ENCODE peak calls at places on chromosome 14, in four cellular contexts. W is ovary, A is heart left ventricle, U is Peyer's patch. I is an unnamed sample.

GRCh38 chr14:45787167-45787566 is 534.2 kb upstream of the MIS18BP1 start:
- DNase-seq in W (no peak), A (no peak), U (no peak), I (no peak)

GRCh38 chr14:95064734-95065133 is 92.6 kb downstream of the DICER1 start:
- DNase-seq in W (no peak), A (no peak), U (no peak), I (peak)

GRCh38 chr14:67944605-67945004 is 125.0 kb downstream of the RAD51B start:
- DNase-seq in W (no peak), A (no peak), U (no peak), I (no peak)

GRCh38 chr14:66920196-66920595 is 269.0 kb upstream of the GARIN2 start:
- DNase-seq in W (no peak), A (no peak), U (no peak), I (no peak)

GRCh38 chr14:95328876-95329503 is 9.3 kb upstream of the CLMN start:
- DNase-seq in W (no peak), A (no peak), U (no peak), I (peak)

GRCh38 chr14:103522028-103522581 is 525 bp downstream of the CKB start:
- DNase-seq in W (peak), A (peak), U (no peak), I (peak)

GRCh38 chr14:35355981-35356839 is 48.3 kb downstream of the NFKBIA start:
- DNase-seq in W (no peak), A (no peak), U (peak), I (no peak)

GRCh38 chr14:31419179-31420012 is 954 bp downstream of the HEATR5A start:
- DNase-seq in W (no peak), A (no peak), U (no peak), I (no peak)

GRCh38 chr14:40398981-40399380 is 966.7 kb upstream of the FBXO33 start:
- DNase-seq in W (no peak), A (no peak), U (no peak), I (no peak)

GRCh38 chr14:84323963-84324362 is 1206.0 kb upstream of the FLRT2 start:
- DNase-seq in W (no peak), A (no peak), U (no peak), I (no peak)

GRCh38 chr14:92964124-92965109 is 41.5 kb downstream of the CHGA start:
- DNase-seq in W (no peak), A (no peak), U (no peak), I (no peak)

GRCh38 chr14:61537567-61538463 is 157.5 kb upstream of the HIF1A start:
- DNase-seq in W (no peak), A (no peak), U (peak), I (no peak)

GRCh38 chr14:58072288-58073071 is 79.5 kb downstream of the ARMH4 start:
- DNase-seq in W (peak), A (peak), U (peak), I (no peak)

GRCh38 chr14:47485421-47485820 is 190.0 kb downstream of the MDGA2 start:
- DNase-seq in W (no peak), A (no peak), U (no peak), I (no peak)

GRCh38 chr14:57854571-57854970 is 11.3 kb downstream of the SLC35F4 start:
- DNase-seq in W (no peak), A (no peak), U (no peak), I (no peak)

GRCh38 chr14:24871302-24871701 is 178.6 kb downstream of the STXBP6 start:
- DNase-seq in W (no peak), A (no peak), U (peak), I (no peak)

GRCh38 chr14:20400589-20400964 is 12.7 kb downstream of the TEP1 start:
- DNase-seq in W (no peak), A (no peak), U (no peak), I (no peak)

GRCh38 chr14:20345366-20345765 is 1.9 kb downstream of the PARP2 start:
- DNase-seq in W (no peak), A (no peak), U (no peak), I (no peak)

GRCh38 chr14:100838493-100839440 is 12.8 kb downstream of the MEG3 start:
- DNase-seq in W (no peak), A (no peak), U (no peak), I (no peak)

GRCh38 chr14:104465482-104466390 is 113.8 kb upstream of the C14orf180 start:
- DNase-seq in W (no peak), A (no peak), U (no peak), I (no peak)

GRCh38 chr14:31030406-31030805 is 4.2 kb upstream of the STRN3 start:
- DNase-seq in W (no peak), A (no peak), U (no peak), I (no peak)

GRCh38 chr14:36647827-36648753 is 13.6 kb upstream of the PAX9 start:
- DNase-seq in W (no peak), A (no peak), U (no peak), I (no peak)

GRCh38 chr14:82441270-82441669 is 907.6 kb upstream of the SEL1L start:
- DNase-seq in W (no peak), A (no peak), U (no peak), I (no peak)

GRCh38 chr14:26394114-26394855 is 203.5 kb downstream of the NOVA1 start:
- DNase-seq in W (no peak), A (no peak), U (no peak), I (no peak)

GRCh38 chr14:63996575-63997220 is 143.9 kb downstream of the SYNE2 start:
- DNase-seq in W (no peak), A (no peak), U (no peak), I (no peak)

GRCh38 chr14:22761734-22762133 is 4.8 kb upstream of the OXA1L start:
- DNase-seq in W (no peak), A (no peak), U (no peak), I (no peak)

DNA sequence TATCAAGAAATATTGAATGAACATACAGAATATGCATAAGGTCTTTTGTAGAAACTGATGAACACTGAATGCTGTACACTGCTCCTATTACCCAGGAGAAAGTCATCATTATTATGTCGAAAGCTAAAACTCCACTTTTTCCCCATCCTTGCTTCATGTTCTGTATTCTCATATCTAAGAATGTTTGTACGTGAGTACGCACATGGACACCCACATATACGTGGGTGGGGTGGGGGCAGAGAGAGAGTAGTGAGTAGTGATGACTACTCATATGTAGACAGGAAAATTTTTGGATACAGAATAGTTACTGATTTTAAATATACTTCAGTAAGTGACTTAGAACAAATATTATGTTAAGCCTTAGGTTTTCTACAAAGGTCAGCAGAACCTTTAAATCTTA is 75.1 kb downstream of the FERMT2 start:
- DNase-seq in W (no peak), A (no peak), U (no peak), I (no peak)
- H3K4me3 ChIP-seq in W (no peak), A (no peak), U (no peak), I (no peak)

GRCh38 chr14:73949752-73950734 is at the start of the genes COQ6 and FAM161B:
- DNase-seq in W (peak), A (peak), U (peak), I (peak)
- TF ChIP-seq CTCF in W (peak), A (no peak), U (no peak), I (no peak)

GRCh38 chr14:33855672-33856071 is 95.2 kb downstream of the EGLN3 start:
- DNase-seq in W (no peak), A (no peak), U (no peak), I (no peak)
- H3K27ac ChIP-seq in W (no peak), A (no peak), U (no peak), I (no peak)

DNA sequence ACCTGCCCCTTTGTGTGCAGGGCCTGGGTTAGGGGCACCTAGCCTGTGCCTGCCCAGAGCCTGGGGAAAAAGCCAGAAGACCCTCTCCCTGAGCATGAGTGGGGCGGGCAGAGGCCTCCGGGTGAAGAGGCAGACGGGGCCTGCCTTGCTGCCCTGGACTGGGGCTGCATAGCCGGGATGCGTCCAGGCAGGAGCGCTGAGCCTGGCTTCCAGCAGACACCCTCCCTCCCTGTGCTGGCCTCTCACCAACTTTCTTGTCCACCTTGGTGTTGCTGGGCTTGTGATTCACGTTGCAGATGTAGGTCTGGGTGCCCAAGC is 216.1 kb downstream of the TMEM121 start:
- DNase-seq in W (no peak), A (no peak), U (no peak), I (peak)
- H3K4me3 ChIP-seq in W (no peak), A (no peak), U (no peak), I (no peak)

DNA sequence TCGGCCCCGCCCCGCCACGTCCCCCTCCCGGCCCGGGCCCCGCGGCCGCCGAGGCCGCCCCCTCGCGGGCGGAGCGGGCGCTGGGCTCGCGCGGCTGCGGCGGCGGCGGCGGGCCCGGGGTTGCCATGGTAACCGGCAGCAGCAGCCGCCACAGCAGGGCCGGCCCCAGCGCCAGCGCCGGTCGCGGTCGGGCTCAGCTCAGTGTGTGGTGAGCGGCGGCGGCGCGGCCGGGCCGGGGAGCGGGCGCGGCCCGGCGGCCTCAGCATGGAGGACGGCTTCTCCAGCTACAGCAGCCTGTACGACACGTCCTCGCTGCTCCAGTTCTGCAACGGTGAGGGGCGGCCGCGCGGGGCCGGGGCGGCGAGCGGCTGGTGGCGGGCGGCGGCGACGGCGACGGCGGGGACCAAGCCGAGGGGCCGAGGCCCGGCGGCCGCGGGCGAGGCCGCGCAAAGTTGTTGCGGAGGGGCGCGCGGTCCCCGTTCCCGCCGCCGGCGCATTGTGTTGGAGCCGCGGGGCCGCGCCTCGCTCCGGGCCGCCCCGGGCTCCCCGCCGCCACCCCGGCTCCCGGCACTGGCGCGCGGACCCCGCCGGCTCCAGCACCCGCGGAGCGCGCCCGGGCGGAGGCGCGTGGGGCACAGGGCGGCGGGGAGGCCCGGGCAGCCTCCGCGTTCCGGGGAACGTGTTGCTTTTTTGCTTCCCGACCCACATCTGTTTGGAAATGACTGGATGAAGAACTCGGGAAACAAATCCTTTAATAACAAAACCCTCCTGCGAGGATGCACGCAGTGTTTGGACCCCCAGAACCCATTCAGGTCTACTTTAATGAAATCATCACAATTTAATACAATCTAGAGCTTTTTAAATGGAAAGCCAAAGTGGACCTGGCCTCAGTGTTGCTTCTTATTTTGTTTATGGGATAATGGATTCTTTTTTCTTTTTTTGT is at the start of gene EML1:
- DNase-seq in W (peak), A (peak), U (peak), I (peak)
- TF ChIP-seq CTCF in W (no peak), A (no peak), U (no peak), I (no peak)